ENCODE peak calls at places on chromosome 22, in five cellular contexts. K, G, O, Z and L are unnamed samples. For H3K36me3, the result is how much of the 10 kb centered on the place peaks cover.

GRCh38 chr22:37063436-37064420 is 12.2 kb downstream of the KCTD17 start:
- DNase-seq in K (no peak), G (no peak), O (no peak), Z (no peak), L (no peak)

GRCh38 chr22:25223269-25223850 is 3.9 kb downstream of the CRYBB2 start:
- DNase-seq in K (no peak), G (no peak), O (no peak), Z (no peak), L (no peak)

GRCh38 chr22:36862251-36863242 is 1.7 kb downstream of the NCF4 start:
- DNase-seq in K (no peak), G (peak), O (peak), Z (peak), L (no peak)

GRCh38 chr22:25966448-25966913 is 202.8 kb upstream of the SEZ6L start:
- DNase-seq in K (no peak), G (no peak), O (no peak), Z (no peak), L (no peak)

GRCh38 chr22:30306629-30307016 is 17.3 kb upstream of the CASTOR1 start:
- DNase-seq in K (no peak), G (no peak), O (no peak), Z (no peak), L (no peak)

GRCh38 chr22:20979243-20979809 is 2.8 kb upstream of the LZTR1 start:
- DNase-seq in K (peak), G (peak), O (peak), Z (peak), L (peak)

GRCh38 chr22:19174106-19175025 is 4.2 kb downstream of the SLC25A1 start:
- DNase-seq in K (peak), G (no peak), O (peak), Z (no peak), L (peak)

GRCh38 chr22:37260396-37260795 is 16.3 kb upstream of the RAC2 start:
- DNase-seq in K (no peak), G (no peak), O (no peak), Z (no peak), L (no peak)

GRCh38 chr22:23047742-23048141 is 22.6 kb upstream of the GNAZ start:
- DNase-seq in K (no peak), G (no peak), O (no peak), Z (no peak), L (no peak)

GRCh38 chr22:36982136-36982535 is 37.1 kb downstream of the TST start:
- DNase-seq in K (no peak), G (no peak), O (no peak), Z (no peak), L (no peak)

GRCh38 chr22:22428222-22429098 is 80.1 kb downstream of the ZNF280B start:
- DNase-seq in K (no peak), G (no peak), O (no peak), Z (no peak), L (no peak)

GRCh38 chr22:30433227-30433626 is 7.7 kb downstream of the MTFP1 start:
- DNase-seq in K (no peak), G (no peak), O (no peak), Z (no peak), L (no peak)

GRCh38 chr22:25120093-25120561 is 79.5 kb upstream of the CRYBB3 start:
- DNase-seq in K (no peak), G (no peak), O (no peak), Z (peak), L (no peak)

GRCh38 chr22:23915230-23915754 is 21.1 kb downstream of the MIF start:
- DNase-seq in K (no peak), G (no peak), O (no peak), Z (no peak), L (no peak)

GRCh38 chr22:29690481-29690880 is 29.3 kb upstream of the CABP7 start:
- DNase-seq in K (no peak), G (no peak), O (no peak), Z (no peak), L (no peak)

GRCh38 chr22:23509571-23510302 is 70.4 kb downstream of the IGLL1 start:
- DNase-seq in K (no peak), G (no peak), O (no peak), Z (no peak), L (no peak)

GRCh38 chr22:29457730-29458129 is 19.3 kb downstream of the RFPL1 start:
- DNase-seq in K (peak), G (peak), O (no peak), Z (no peak), L (peak)

GRCh38 chr22:29014773-29015172 is 46.9 kb downstream of the C22orf31 start:
- DNase-seq in K (no peak), G (no peak), O (no peak), Z (no peak), L (no peak)

GRCh38 chr22:19955241-19956128 is 13.9 kb upstream of the TXNRD2 start:
- DNase-seq in K (no peak), G (no peak), O (peak), Z (no peak), L (no peak)

GRCh38 chr22:23829845-23830372 is 8.9 kb downstream of the DERL3 start:
- DNase-seq in K (peak), G (no peak), O (peak), Z (no peak), L (no peak)

GRCh38 chr22:24697671-24698082 is 76.8 kb downstream of the PIWIL3 start:
- DNase-seq in K (no peak), G (peak), O (no peak), Z (peak), L (peak)

GRCh38 chr22:40855960-40856512 is 403 bp downstream of the ST13 start:
- DNase-seq in K (peak), G (no peak), O (peak), Z (peak), L (peak)

GRCh38 chr22:48629631-48630443 is 1197.8 kb downstream of the BRD1 start:
- DNase-seq in K (no peak), G (no peak), O (no peak), Z (no peak), L (no peak)

GRCh38 chr22:19571207-19571795 is 47.1 kb upstream of the CLDN5 start:
- DNase-seq in K (peak), G (no peak), O (no peak), Z (no peak), L (no peak)

GRCh38 chr22:30318773-30319419 is 7.8 kb downstream of the TBC1D10A start:
- DNase-seq in K (no peak), G (no peak), O (no peak), Z (no peak), L (no peak)

GRCh38 chr22:17581056-17581455 is 17.8 kb downstream of the SLC25A18 start:
- DNase-seq in K (no peak), G (no peak), O (no peak), Z (no peak), L (no peak)

GRCh38 chr22:26502688-26503561 is 9.3 kb downstream of the TFIP11 start:
- DNase-seq in K (peak), G (no peak), O (no peak), Z (peak), L (peak)

GRCh38 chr22:29310863-29311339 is 4.5 kb downstream of the GAS2L1 start:
- DNase-seq in K (peak), G (peak), O (peak), Z (peak), L (peak)

GRCh38 chr22:37533995-37534394 is 14.8 kb upstream of the CARD10 start:
- DNase-seq in K (peak), G (no peak), O (no peak), Z (no peak), L (peak)

GRCh38 chr22:36569999-36570398 is 41.0 kb upstream of the EIF3D start:
- DNase-seq in K (peak), G (no peak), O (no peak), Z (no peak), L (peak)

GRCh38 chr22:19720150-19720827 is 3.0 kb upstream of the GP1BB start:
- DNase-seq in K (no peak), G (no peak), O (no peak), Z (no peak), L (no peak)

GRCh38 chr22:20632518-20632917 is 125.1 kb downstream of the MED15 start:
- DNase-seq in K (no peak), G (no peak), O (no peak), Z (no peak), L (no peak)

GRCh38 chr22:20304646-20305045 is 15.2 kb downstream of the DGCR6L start:
- DNase-seq in K (no peak), G (no peak), O (no peak), Z (no peak), L (no peak)

GRCh38 chr22:19844423-19845368 is 10.0 kb downstream of the GNB1L start:
- DNase-seq in K (no peak), G (peak), O (peak), Z (peak), L (peak)

GRCh38 chr22:40853961-40854360 is 2.5 kb downstream of the ST13 start:
- DNase-seq in K (peak), G (no peak), O (no peak), Z (no peak), L (no peak)

GRCh38 chr22:47695176-47695575 is 932.7 kb downstream of the TBC1D22A start:
- DNase-seq in K (no peak), G (no peak), O (no peak), Z (no peak), L (no peak)

GRCh38 chr22:40679964-40680818 is 907 bp downstream of the MCHR1 start:
- DNase-seq in K (no peak), G (no peak), O (no peak), Z (no peak), L (no peak)

GRCh38 chr22:17742528-17742902 is 31.8 kb downstream of the BID start:
- DNase-seq in K (peak), G (peak), O (peak), Z (peak), L (peak)

GRCh38 chr22:41902016-41902415 is 12.9 kb downstream of the SHISA8 start:
- DNase-seq in K (no peak), G (no peak), O (no peak), Z (no peak), L (no peak)
- H3K36me3 ChIP-seq in K (under half), G (under half), O (half or more), Z (half or more), L (half or more)

GRCh38 chr22:39429186-39429585 is 27.6 kb upstream of the MGAT3 start:
- DNase-seq in K (no peak), G (no peak), O (no peak), Z (no peak), L (no peak)

GRCh38 chr22:39427751-39428596 is 28.4 kb downstream of the TAB1 start:
- DNase-seq in K (no peak), G (no peak), O (no peak), Z (no peak), L (no peak)

GRCh38 chr22:39430576-39431150 is 26.1 kb upstream of the MGAT3 start:
- DNase-seq in K (no peak), G (no peak), O (no peak), Z (no peak), L (no peak)

GRCh38 chr22:39429916-39430575 is 26.8 kb upstream of the MGAT3 start:
- DNase-seq in K (no peak), G (no peak), O (no peak), Z (no peak), L (no peak)

DNA sequence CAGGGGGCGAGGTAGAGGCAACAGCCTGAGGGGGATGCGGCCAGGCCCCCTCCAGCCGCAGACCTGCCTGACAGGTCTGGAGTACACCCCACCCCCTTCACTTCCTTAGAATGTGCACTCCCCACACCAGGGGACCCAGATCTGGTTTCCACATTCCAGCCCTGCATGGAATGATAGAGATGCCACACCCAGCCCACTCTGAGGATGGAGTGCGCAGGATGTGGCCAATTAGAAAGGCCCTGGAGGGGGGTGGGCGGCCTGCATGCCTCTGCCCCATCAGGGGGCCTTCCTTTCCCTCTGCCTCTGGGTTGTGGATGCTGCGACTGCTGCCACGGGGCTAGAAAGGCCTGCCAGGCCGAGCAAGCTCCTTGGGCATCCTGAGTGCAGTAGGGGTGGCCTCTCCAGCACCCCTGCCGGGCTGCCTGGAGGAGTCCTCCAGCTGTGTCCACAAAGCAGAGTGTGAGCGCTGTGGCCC is 28.2 kb upstream of the MGAT3 start:
- DNase-seq in K (no peak), G (no peak), O (no peak), Z (no peak), L (no peak)
- TF ChIP-seq CTCF in K (no peak), G (no peak), O (no peak), Z (no peak), L (no peak)

DNA sequence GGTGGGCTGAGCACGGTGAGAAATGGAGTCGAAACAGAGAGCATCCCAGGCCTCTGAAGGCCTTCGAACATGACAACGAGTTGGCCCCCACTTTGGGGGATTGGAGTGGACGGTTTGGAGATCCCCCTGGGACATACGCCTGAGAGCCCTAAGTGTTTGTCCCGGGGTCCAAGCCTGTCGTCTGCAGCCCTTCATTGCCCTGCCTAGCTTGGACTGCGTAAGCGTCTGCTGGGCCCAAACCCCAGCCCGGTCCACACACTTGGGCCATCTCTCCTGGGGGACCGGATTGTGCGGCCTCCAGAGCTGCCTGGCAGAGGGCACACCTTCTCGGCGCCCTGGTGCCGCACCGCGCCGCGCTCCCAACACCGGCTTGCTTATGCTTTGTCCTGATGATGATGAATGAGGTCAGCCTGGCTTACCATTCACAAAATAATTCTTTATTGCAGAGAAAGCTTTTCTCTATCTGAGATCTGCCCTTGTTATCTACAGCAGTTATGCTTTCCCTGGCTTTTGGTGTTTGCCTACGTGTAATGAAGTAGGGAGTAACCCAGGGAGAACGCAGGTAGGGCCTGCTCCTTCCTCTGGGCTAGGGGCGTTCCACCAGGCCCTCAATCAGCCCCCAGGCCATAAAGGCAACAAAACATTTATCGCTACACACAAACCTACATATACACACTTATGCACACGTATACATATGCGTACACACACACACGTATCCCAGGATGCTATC is 85.9 kb upstream of the PPARA start:
- DNase-seq in K (no peak), G (no peak), O (peak), Z (no peak), L (no peak)
- H3K4me3 ChIP-seq in K (no peak), G (no peak), O (peak), Z (no peak), L (no peak)

DNA sequence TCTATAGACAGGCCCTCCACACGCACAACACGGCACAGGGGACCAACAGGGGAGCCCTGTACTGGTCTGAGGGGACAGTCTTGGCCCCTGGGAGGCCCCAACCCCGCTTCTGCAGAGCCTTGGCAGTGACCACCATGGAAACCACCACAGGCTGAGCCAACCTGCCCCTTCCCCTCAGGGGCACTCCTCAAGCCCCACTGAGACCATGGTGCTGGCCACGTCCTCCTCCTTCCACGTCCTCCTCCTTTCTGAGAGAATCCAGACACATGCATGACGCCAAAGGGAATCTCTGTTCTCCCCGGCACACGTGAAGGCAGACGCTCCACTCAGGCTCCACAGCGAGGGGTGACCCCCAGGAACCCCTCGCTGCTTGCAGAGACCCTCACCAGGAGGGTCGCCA is 2.7 kb downstream of the BRD1 start:
- DNase-seq in K (no peak), G (no peak), O (no peak), Z (no peak), L (no peak)
- H3K36me3 ChIP-seq in K (under half), G (under half), O (under half), Z (half or more), L (under half)

DNA sequence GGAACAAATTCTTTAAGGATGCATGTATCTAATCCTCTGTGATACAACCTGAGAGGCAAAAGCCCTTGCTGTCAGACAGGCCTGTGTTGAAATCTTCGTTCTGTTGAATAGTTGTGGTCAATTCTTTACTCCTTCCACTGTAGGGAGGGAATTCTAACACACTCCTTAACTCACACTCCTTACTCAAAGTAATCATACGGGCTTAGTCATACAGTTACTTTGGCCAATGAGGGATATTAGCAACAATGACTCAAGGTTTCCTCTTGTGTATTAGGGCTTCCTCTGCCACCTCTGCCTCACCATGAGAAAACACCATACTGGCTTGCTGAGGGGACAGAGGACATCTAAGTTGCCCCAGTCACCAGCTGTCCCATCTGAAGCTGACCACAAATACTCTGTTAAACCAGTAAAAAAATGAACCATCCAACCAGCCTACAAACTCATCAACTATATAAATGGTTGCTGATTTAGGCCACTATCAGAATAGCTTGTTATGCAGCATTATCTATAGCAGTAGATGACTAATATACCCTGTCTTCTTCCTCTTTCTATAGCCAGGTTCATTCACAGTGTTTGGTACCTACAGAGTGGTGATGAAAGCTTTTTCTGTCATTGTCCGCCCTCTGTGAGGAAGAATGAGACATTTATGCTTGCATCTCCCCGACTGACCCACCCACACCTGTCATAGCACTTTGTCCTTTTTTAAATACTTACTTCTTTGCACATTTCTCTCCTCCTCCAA is 322.8 kb upstream of the SYN3 start:
- DNase-seq in K (peak), G (no peak), O (no peak), Z (no peak), L (peak)
- TF ChIP-seq CTCF in K (no peak), G (no peak), O (no peak), Z (no peak), L (no peak)

DNA sequence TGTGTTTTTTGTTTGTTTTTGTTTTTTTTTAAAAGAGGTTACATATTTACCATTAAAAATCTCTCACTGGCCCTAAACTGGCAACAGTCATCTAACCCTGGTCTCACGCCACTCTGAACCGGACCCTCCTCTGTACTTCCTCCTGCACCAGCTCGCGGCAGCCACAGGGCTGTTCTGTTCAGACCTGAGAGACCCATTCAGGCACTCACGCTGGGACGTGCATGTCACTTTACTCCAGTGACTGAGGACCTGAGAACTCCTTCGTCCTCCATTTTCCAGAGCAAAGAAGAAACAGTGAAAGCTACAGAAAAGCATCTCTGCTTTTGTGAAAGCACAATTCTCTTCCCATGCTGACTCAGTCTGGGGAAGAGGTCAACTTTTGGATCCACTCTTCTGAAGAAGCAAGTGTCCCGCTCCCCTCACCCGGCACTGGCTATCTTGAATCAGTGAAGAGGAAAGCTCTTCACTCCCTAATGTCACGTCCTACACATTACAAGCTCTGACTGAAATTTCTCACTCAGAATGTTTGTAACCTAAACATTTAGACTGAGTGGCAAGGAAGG is 24.6 kb downstream of the PISD start:
- DNase-seq in K (no peak), G (no peak), O (no peak), Z (no peak), L (no peak)
- H3K4me3 ChIP-seq in K (no peak), G (no peak), O (peak), Z (peak), L (no peak)

GRCh38 chr22:35407352-35407751 is 7.4 kb downstream of the MCM5 start:
- DNase-seq in K (no peak), G (no peak), O (no peak), Z (no peak), L (no peak)
- H3K36me3 ChIP-seq in K (under half), G (under half), O (half or more), Z (half or more), L (under half)

DNA sequence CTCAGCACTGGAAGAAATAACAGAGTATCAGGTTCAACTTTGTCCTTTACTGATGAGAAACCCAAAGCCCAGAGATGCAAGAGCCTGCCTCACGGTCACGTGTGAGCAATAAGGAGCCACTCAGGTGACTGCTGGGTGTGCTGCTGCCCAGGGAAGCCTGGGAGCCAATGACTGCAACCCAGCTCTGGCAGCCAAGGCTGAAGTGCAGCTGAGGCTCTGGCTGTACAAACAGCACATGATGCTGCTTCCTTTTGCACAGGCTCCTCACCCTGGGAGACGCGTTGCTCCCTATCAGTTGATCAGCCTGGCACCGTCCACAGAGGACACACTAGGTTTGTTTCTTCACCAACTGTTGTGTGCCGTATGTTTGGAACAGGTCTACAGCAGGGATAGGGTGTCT is 168.7 kb downstream of the EFCAB6 start:
- DNase-seq in K (no peak), G (no peak), O (no peak), Z (no peak), L (no peak)
- TF ChIP-seq CTCF in K (no peak), G (no peak), O (no peak), Z (no peak), L (no peak)